ENCODE peak calls at places on chromosome 16, in ten cellular contexts. V is thoracic aorta, O is body of pancreas, L is IMR-90, P is neural progenitor cell, W is ovary, C is cardiac muscle cell, A is dorsolateral prefrontal cortex, B is PC-3, U is transverse colon. F is an unnamed sample.

GRCh38 chr16:11729787-11730186 is 12.9 kb downstream of the TXNDC11 start:
- DNase-seq in W (no peak), P (no peak), O (no peak), U (no peak), B (no peak), C (no peak), L (no peak), V (no peak), A (no peak), F (no peak)

GRCh38 chr16:74169687-74170522 is 126.7 kb upstream of the PSMD7 start:
- DNase-seq in A (no peak), V (no peak), C (no peak), B (peak), O (no peak), P (no peak), L (peak), W (no peak), U (no peak), F (no peak)

GRCh38 chr16:53789159-53789558 is 85.2 kb downstream of the FTO start:
- DNase-seq in V (no peak), B (no peak), P (no peak), U (no peak), C (no peak), A (no peak), O (no peak), L (peak), W (no peak), F (peak)

GRCh38 chr16:85309656-85310587 is 197.7 kb upstream of the CIBAR2 start:
- DNase-seq in O (no peak), A (peak), C (no peak), P (peak), B (no peak), V (no peak), U (peak), W (no peak), L (no peak), F (no peak)

GRCh38 chr16:12551946-12552345 is 251.7 kb downstream of the CPPED1 start:
- DNase-seq in C (peak), O (no peak), U (no peak), V (no peak), B (no peak), A (no peak), P (peak), W (no peak), L (peak), F (no peak)

GRCh38 chr16:48537909-48538745 is 71.9 kb downstream of the N4BP1 start:
- DNase-seq in P (no peak), C (no peak), U (peak), B (no peak), L (no peak), O (no peak), V (no peak), W (peak), A (no peak), F (peak)

GRCh38 chr16:59046335-59046734 is 312.2 kb upstream of the GOT2 start:
- DNase-seq in O (no peak), A (no peak), P (no peak), B (no peak), L (peak), C (no peak), W (no peak), V (no peak), U (no peak), F (no peak)

GRCh38 chr16:21663889-21664647 is at the start of gene OTOA:
- DNase-seq in V (no peak), O (no peak), L (no peak), P (peak), A (no peak), C (peak), U (peak), B (no peak), W (peak), F (no peak)

GRCh38 chr16:10749680-10750035 is 6.0 kb downstream of the NUBP1 start:
- DNase-seq in B (peak), W (peak), V (no peak), P (no peak), L (peak), O (no peak), C (no peak), U (no peak), A (no peak), F (peak)

GRCh38 chr16:3036726-3037315 is at the start of gene BICDL2:
- DNase-seq in B (peak), P (no peak), O (peak), V (no peak), L (no peak), U (peak), A (no peak), W (no peak), C (no peak), F (no peak)

GRCh38 chr16:3035972-3036725 is 595 bp downstream of the BICDL2 start:
- DNase-seq in A (no peak), L (no peak), P (no peak), W (no peak), O (peak), C (no peak), B (no peak), U (peak), V (no peak), F (no peak)

GRCh38 chr16:3038896-3039295 is 2.2 kb upstream of the BICDL2 start:
- DNase-seq in V (no peak), P (no peak), U (peak), B (no peak), C (no peak), A (no peak), O (no peak), L (no peak), W (no peak), F (no peak)

GRCh38 chr16:3035289-3035971 is 1.3 kb downstream of the BICDL2 start:
- DNase-seq in V (no peak), C (no peak), W (no peak), A (no peak), L (no peak), U (no peak), P (no peak), B (no peak), O (peak), F (no peak)

DNA sequence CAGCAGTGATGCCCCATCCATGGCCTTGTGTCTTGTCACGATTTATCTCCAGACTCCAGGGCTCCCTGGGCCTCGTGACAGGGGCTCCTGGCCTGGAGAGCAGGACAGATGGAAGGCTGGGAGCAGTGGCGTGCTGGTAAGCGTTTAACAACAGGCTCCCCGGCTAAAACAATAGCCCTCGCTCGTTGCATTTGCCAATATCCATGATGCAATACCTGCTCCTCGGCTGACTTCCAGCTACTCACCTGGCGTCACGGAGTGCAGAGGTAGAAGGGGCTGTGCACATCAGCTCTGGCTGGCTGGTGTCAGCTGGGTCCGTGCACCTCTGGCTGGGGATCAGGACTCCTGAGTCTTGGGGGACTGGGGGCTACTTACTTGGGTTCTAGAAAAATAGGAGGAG is 1.5 kb upstream of the BICDL2 start:
- DNase-seq in W (no peak), U (peak), O (peak), L (no peak), P (no peak), C (no peak), A (no peak), B (no peak), V (no peak), F (peak)
- TF ChIP-seq CTCF in W (no peak), U (no peak), O (no peak), L (no peak), P (no peak), C (no peak), A (no peak), B (no peak), V (no peak), F (no peak)

DNA sequence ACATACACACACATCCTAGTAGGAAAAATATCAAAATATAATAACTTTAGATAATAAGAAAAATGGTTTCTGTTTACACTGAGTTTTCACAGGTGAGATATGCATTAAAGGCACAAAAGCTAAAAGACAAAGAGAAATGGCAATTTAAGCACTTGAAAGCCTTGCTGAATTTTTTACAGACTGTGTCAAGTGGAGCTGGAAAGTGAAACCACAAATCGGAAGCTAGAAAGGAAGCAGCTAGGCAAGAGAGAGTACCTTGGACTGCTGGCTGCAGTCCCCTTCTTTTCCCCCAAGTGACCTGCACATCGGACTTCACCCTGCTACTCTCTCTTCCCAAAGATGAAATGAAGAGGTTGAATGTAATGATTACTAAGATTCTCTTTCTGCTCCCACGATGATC is 135.1 kb downstream of the CDH13 start:
- DNase-seq in P (no peak), W (no peak), V (no peak), C (peak), L (peak), B (no peak), A (no peak), O (no peak), U (no peak), F (no peak)
- H3K4me3 ChIP-seq in P (no peak), W (peak), V (peak), C (no peak), L (no peak), B (no peak), A (peak), O (no peak), U (no peak), F (no peak)

GRCh38 chr16:50025544-50025931 is 513 bp downstream of the CNEP1R1 start:
- DNase-seq in U (peak), C (peak), L (no peak), O (peak), A (no peak), V (no peak), W (no peak), B (peak), P (no peak), F (peak)

GRCh38 chr16:50023626-50024025 is 1.4 kb upstream of the CNEP1R1 start:
- DNase-seq in L (no peak), A (no peak), C (no peak), W (no peak), B (no peak), V (no peak), U (no peak), O (no peak), P (no peak), F (no peak)

GRCh38 chr16:50024207-50024606 is 818 bp upstream of the CNEP1R1 start:
- DNase-seq in W (no peak), L (no peak), C (no peak), O (no peak), U (no peak), P (no peak), V (no peak), B (no peak), A (no peak), F (no peak)

GRCh38 chr16:50024684-50025543 is at the start of gene CNEP1R1:
- DNase-seq in V (peak), B (peak), A (peak), O (peak), U (peak), C (peak), W (peak), P (peak), L (peak), F (peak)

GRCh38 chr16:50021509-50021908 is 3.5 kb upstream of the CNEP1R1 start:
- DNase-seq in A (no peak), W (no peak), P (peak), V (no peak), U (no peak), B (no peak), L (no peak), O (no peak), C (peak), F (peak)
- TF ChIP-seq CTCF in A (no peak), W (no peak), P (peak), V (no peak), U (no peak), B (no peak), L (no peak), O (no peak), C (peak), F (no peak)

DNA sequence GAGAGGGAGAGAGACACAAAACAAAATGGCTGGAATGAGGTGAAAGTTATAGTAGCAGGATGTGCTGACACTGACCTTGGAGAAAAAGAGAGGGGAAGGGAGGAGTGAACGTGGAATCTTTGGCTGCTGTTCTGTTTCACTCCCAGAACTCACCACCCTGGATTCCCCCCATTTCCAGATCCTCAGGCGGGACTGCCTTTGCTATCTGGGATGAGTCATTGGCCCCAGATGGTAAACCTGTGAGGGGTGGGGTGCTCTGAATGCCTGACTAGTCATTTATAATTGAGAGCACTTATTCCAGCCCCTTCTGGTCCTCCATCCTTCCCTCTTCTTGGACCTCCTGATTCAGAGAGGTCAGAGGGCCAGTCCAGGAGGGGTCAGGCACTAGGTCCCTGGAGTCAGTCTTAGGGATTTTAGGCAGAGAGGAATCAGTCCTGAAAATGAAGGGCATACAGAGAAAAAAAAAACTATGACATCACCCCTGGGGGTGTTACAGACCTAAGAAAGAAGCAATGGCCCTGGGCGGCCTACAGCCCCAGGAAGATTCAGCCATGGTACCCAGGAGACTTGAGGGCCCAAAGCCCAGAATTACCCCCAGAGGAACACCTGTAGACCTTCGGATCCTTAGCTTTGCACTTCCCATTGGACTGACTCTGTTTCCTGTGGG is 2.2 kb upstream of the ZG16 start:
- DNase-seq in W (no peak), U (no peak), V (no peak), L (peak), A (no peak), B (peak), P (no peak), C (no peak), O (no peak), F (peak)
- H3K4me3 ChIP-seq in W (no peak), U (no peak), V (no peak), L (no peak), A (no peak), B (no peak), P (no peak), C (no peak), O (no peak), F (no peak)

GRCh38 chr16:24801761-24802302 is 43.9 kb upstream of the SLC5A11 start:
- DNase-seq in W (no peak), A (no peak), O (no peak), B (no peak), U (no peak), V (no peak), P (no peak), L (peak), C (peak), F (no peak)

GRCh38 chr16:24805484-24805883 is 40.3 kb upstream of the SLC5A11 start:
- DNase-seq in V (no peak), L (no peak), B (no peak), W (no peak), C (no peak), A (no peak), O (no peak), U (no peak), P (no peak), F (no peak)

GRCh38 chr16:24800586-24800985 is 45.2 kb upstream of the SLC5A11 start:
- DNase-seq in V (no peak), W (no peak), O (no peak), L (peak), C (peak), U (no peak), P (no peak), A (no peak), B (peak), F (peak)
- TF ChIP-seq CTCF in V (no peak), W (no peak), O (no peak), L (peak), C (peak), U (no peak), P (no peak), A (no peak), B (peak), F (peak)

GRCh38 chr16:68246671-68247070 is 1.5 kb downstream of the PLA2G15 start:
- DNase-seq in A (no peak), P (no peak), L (no peak), O (no peak), W (no peak), C (no peak), B (no peak), U (no peak), V (no peak), F (no peak)
- H3K4me3 ChIP-seq in A (peak), P (no peak), L (no peak), O (no peak), W (no peak), C (no peak), B (no peak), U (no peak), V (peak), F (no peak)

DNA sequence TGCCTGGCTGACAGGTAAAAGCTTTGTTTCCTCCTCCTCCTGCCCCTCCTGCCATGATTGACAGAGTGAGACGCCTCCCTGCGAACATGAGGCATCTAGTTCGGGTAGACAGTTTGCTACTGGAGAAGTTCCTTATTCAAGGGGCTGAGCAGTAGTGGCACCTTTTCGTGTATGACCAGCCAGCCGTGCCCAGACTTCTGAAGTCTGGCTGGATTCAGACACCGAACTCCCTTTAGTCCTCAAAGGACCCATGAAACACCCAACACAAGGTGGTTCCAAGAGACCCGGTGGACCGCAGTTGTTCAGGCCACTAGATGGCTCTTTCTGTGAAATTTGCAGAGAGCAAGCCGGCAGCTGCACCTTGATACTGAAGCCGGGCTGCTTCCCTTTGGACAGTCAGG is 192.8 kb downstream of the XYLT1 start:
- DNase-seq in O (peak), V (no peak), C (peak), L (peak), W (peak), B (no peak), A (peak), U (peak), P (peak), F (no peak)
- TF ChIP-seq CTCF in O (peak), V (peak), C (peak), L (peak), W (no peak), B (no peak), A (peak), U (peak), P (peak), F (no peak)

GRCh38 chr16:82891424-82891823 is 264.7 kb downstream of the CDH13 start:
- DNase-seq in V (no peak), B (no peak), C (no peak), O (no peak), P (no peak), A (no peak), L (no peak), W (no peak), U (no peak), F (no peak)

GRCh38 chr16:82891918-82892317 is 265.1 kb downstream of the CDH13 start:
- DNase-seq in U (no peak), B (no peak), A (no peak), L (no peak), W (no peak), V (no peak), P (no peak), C (no peak), O (no peak), F (peak)

GRCh38 chr16:82884320-82884898 is 257.6 kb downstream of the CDH13 start:
- DNase-seq in P (no peak), A (no peak), C (no peak), O (no peak), U (no peak), W (no peak), V (no peak), L (no peak), B (no peak), F (no peak)

GRCh38 chr16:82892327-82892726 is 265.6 kb downstream of the CDH13 start:
- DNase-seq in W (no peak), U (no peak), C (no peak), L (no peak), V (no peak), O (no peak), B (no peak), A (no peak), P (no peak), F (no peak)

DNA sequence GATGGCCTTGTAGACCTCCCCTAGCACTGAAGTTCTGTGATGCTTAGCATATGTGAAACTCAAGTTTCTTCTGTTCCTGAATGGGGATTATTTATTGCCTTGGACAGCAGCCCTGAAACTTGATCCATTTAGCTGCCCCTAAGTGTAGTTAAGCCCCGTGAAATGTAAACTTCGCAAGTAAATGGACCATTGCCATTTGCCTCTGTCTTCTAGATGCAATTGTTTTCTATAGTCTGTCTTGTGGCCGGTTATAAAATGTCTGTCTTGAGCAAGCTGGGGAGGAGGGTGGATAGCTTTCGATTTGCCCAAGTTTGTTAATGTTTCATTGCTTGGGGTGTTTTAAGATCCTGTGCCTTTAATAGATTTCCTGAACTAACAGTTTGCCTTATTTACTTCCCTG is 261.8 kb downstream of the CDH13 start:
- DNase-seq in W (no peak), A (no peak), C (no peak), U (no peak), L (peak), V (no peak), P (no peak), B (no peak), O (no peak), F (no peak)
- H3K4me3 ChIP-seq in W (no peak), A (no peak), C (no peak), U (no peak), L (peak), V (no peak), P (no peak), B (no peak), O (no peak), F (no peak)

F was measured in epithelial cell of esophagus.